ENCODE peak calls at places on chromosomes 7 and 10, in six cellular contexts. S, C, R, D, L and W are unnamed samples. For H3K9me3, the result is how much of the 10 kb centered on the place peaks cover.

GRCh38 chr10:77967611-77968022 is 41.1 kb upstream of the DLG5 start:
- DNase-seq in S (no peak), C (no peak), R (no peak), D (peak), L (no peak), W (no peak)

GRCh38 chr7:83410989-83411591 is 237.8 kb downstream of the SEMA3E start:
- DNase-seq in S (no peak), C (no peak), R (peak), D (peak), L (no peak), W (no peak)

GRCh38 chr7:147197006-147197405 is 1080.4 kb downstream of the CNTNAP2 start:
- DNase-seq in S (no peak), C (peak), R (no peak), D (no peak), L (no peak), W (no peak)

GRCh38 chr10:112126901-112127300 is 56.7 kb downstream of the GPAM start:
- DNase-seq in S (no peak), C (no peak), R (no peak), D (no peak), L (no peak), W (no peak)

GRCh38 chr7:108525327-108525984 is 479 bp downstream of the PNPLA8 start:
- DNase-seq in S (peak), C (peak), R (peak), D (peak), L (no peak), W (no peak)

GRCh38 chr7:158325530-158326381 is 261.9 kb downstream of the PTPRN2 start:
- DNase-seq in S (no peak), C (peak), R (no peak), D (peak), L (no peak), W (peak)

GRCh38 chr7:120168066-120168465 is 104.9 kb upstream of the KCND2 start:
- DNase-seq in S (no peak), C (no peak), R (peak), D (no peak), L (no peak), W (no peak)

GRCh38 chr10:57754803-57755202 is 512.9 kb downstream of the IPMK start:
- DNase-seq in S (no peak), C (no peak), R (no peak), D (no peak), L (no peak), W (no peak)

GRCh38 chr7:50660040-50660829 is 95.0 kb upstream of the DDC start:
- DNase-seq in S (no peak), C (no peak), R (no peak), D (no peak), L (no peak), W (peak)

GRCh38 chr7:44884553-44885393 is 557 bp downstream of the PURB start:
- DNase-seq in S (peak), C (peak), R (peak), D (peak), L (peak), W (peak)

GRCh38 chr10:43707755-43708154 is 59.1 kb upstream of the ZNF32 start:
- DNase-seq in S (no peak), C (no peak), R (no peak), D (peak), L (no peak), W (no peak)

GRCh38 chr7:140672382-140673062 is at the start of gene ADCK2:
- DNase-seq in S (peak), C (peak), R (no peak), D (peak), L (peak), W (peak)

GRCh38 chr7:135372222-135372621 is 137.7 kb downstream of the CNOT4 start:
- DNase-seq in S (no peak), C (no peak), R (no peak), D (no peak), L (no peak), W (no peak)

GRCh38 chr7:303425-303824 is 13.5 kb downstream of the FOXL3 start:
- DNase-seq in S (no peak), C (no peak), R (no peak), D (no peak), L (no peak), W (no peak)

GRCh38 chr7:98151884-98152283 is 45.2 kb downstream of the LMTK2 start:
- DNase-seq in S (no peak), C (no peak), R (no peak), D (peak), L (no peak), W (no peak)

GRCh38 chr7:24778543-24779282 is 21.4 kb upstream of the GSDME start:
- DNase-seq in S (no peak), C (peak), R (peak), D (no peak), L (no peak), W (peak)

GRCh38 chr10:89663144-89663543 is 18.1 kb upstream of the PANK1 start:
- DNase-seq in S (no peak), C (no peak), R (no peak), D (no peak), L (no peak), W (no peak)

GRCh38 chr7:105149827-105150226 is 135.8 kb downstream of the KMT2E start:
- DNase-seq in S (no peak), C (no peak), R (peak), D (no peak), L (no peak), W (no peak)

GRCh38 chr7:128000854-128001265 is 30.4 kb downstream of the LRRC4 start:
- DNase-seq in S (no peak), C (no peak), R (no peak), D (no peak), L (no peak), W (no peak)

GRCh38 chr10:69090687-69091450 is 3.0 kb downstream of the SRGN start:
- DNase-seq in S (no peak), C (no peak), R (no peak), D (no peak), L (no peak), W (no peak)

GRCh38 chr7:147173883-147174282 is 1057.3 kb downstream of the CNTNAP2 start:
- DNase-seq in S (no peak), C (no peak), R (no peak), D (no peak), L (no peak), W (no peak)

GRCh38 chr10:26215923-26216576 is 524 bp upstream of the GAD2 start:
- DNase-seq in S (no peak), C (peak), R (no peak), D (peak), L (no peak), W (no peak)

GRCh38 chr7:6495597-6496262 is 48.0 kb upstream of the DAGLB start:
- DNase-seq in S (no peak), C (no peak), R (peak), D (no peak), L (no peak), W (no peak)

GRCh38 chr10:63068246-63068645 is 64.9 kb upstream of the NRBF2 start:
- DNase-seq in S (no peak), C (no peak), R (no peak), D (no peak), L (no peak), W (no peak)

GRCh38 chr7:39712746-39713145 is 89.4 kb downstream of the RALA start:
- DNase-seq in S (no peak), C (no peak), R (no peak), D (no peak), L (no peak), W (no peak)

GRCh38 chr7:142790056-142790455 is 19.3 kb downstream of the PRSS2 start:
- DNase-seq in S (no peak), C (no peak), R (no peak), D (no peak), L (no peak), W (no peak)

DNA sequence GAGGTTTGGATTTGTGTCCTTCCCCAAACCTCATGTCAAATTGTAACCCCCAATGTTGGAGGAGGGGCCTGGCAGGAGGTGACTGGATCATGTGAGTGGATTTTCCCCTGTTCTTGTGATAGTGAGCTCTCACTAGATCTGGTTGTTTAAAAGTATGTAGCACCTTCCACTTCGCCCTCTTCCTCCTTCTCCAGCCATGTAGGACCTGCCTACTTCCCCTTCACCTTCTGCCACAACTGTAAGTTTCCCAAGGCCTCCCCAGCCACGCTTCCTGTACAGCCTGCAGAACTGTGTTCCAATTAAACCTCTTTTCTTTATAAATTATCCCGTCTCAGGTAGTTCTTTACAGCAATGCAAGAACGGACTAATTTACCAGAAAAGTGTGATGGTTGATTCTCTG is 113.8 kb downstream of the FAM107B start:
- DNase-seq in S (no peak), C (no peak), R (no peak), D (no peak), L (no peak), W (no peak)
- H3K9me3 ChIP-seq in S (under half), C (under half), R (under half), D (under half), L (under half), W (under half)

GRCh38 chr7:18497800-18498199 is 2.3 kb downstream of the HDAC9 start:
- DNase-seq in S (no peak), C (no peak), R (no peak), D (no peak), L (no peak), W (no peak)

GRCh38 chr7:18495412-18496335 is at the start of gene HDAC9:
- DNase-seq in S (no peak), C (peak), R (peak), D (peak), L (no peak), W (no peak)

GRCh38 chr7:18498327-18498726 is 2.8 kb downstream of the HDAC9 start:
- DNase-seq in S (no peak), C (no peak), R (no peak), D (no peak), L (no peak), W (no peak)

GRCh38 chr7:18496336-18496700 is 769 bp downstream of the HDAC9 start:
- DNase-seq in S (no peak), C (no peak), R (no peak), D (no peak), L (no peak), W (no peak)

DNA sequence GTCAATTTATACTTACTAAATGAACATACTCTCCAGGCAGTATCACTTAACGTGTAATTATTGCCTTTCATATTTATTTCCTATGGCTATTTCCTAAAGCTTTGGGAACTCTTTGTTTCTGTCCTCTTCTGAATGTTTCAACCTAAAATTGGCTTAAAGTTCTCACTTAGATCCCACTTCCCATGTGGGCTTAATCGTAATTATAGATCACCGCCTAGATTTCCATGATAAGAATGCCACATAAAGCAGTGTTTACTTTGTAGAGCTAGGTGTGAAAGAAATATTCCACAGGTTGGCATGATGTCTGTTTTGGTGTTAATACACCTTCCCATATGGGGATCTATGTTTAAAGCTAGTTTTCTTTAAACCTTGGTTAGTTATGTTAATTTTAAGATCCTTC is 1.5 kb downstream of the HDAC9 start:
- DNase-seq in S (no peak), C (no peak), R (no peak), D (no peak), L (no peak), W (no peak)
- H3K4me3 ChIP-seq in S (no peak), C (no peak), R (no peak), D (peak), L (no peak), W (no peak)

GRCh38 chr10:130411496-130412070 is 275.4 kb downstream of the GLRX3 start:
- DNase-seq in S (no peak), C (no peak), R (no peak), D (no peak), L (no peak), W (no peak)
- H3K9me3 ChIP-seq in S (under half), C (under half), R (under half), D (under half), L (under half), W (under half)

GRCh38 chr7:27183682-27184341 is 1.2 kb downstream of the HOXA11 start:
- DNase-seq in S (no peak), C (no peak), R (no peak), D (peak), L (no peak), W (no peak)
- H3K4me3 ChIP-seq in S (peak), C (peak), R (peak), D (no peak), L (no peak), W (peak)

GRCh38 chr10:35274511-35275060 is 61.7 kb upstream of the CCNY start:
- DNase-seq in S (no peak), C (no peak), R (no peak), D (no peak), L (no peak), W (no peak)

GRCh38 chr10:35271086-35271834 is 65.0 kb upstream of the CCNY start:
- DNase-seq in S (no peak), C (no peak), R (no peak), D (peak), L (no peak), W (no peak)

GRCh38 chr10:35276918-35277317 is 59.4 kb upstream of the CCNY start:
- DNase-seq in S (no peak), C (no peak), R (no peak), D (no peak), L (no peak), W (no peak)
- H3K9me3 ChIP-seq in S (under half), C (under half), R (under half), D (under half), L (under half), W (under half)

GRCh38 chr10:61052469-61053205 is 108.7 kb upstream of the RHOBTB1 start:
- DNase-seq in S (no peak), C (no peak), R (no peak), D (no peak), L (no peak), W (no peak)
- H3K4me3 ChIP-seq in S (no peak), C (no peak), R (no peak), D (no peak), L (no peak), W (no peak)

GRCh38 chr10:49360271-49361177 is 35.4 kb downstream of the DRGX start:
- DNase-seq in S (no peak), C (no peak), R (no peak), D (no peak), L (no peak), W (no peak)

GRCh38 chr10:49361735-49362568 is 33.9 kb downstream of the DRGX start:
- DNase-seq in S (no peak), C (no peak), R (no peak), D (no peak), L (no peak), W (no peak)

GRCh38 chr10:49357895-49358294 is 38.0 kb downstream of the DRGX start:
- DNase-seq in S (no peak), C (no peak), R (no peak), D (no peak), L (no peak), W (no peak)

GRCh38 chr10:49361178-49361554 is 34.7 kb downstream of the DRGX start:
- DNase-seq in S (no peak), C (no peak), R (no peak), D (no peak), L (no peak), W (no peak)

DNA sequence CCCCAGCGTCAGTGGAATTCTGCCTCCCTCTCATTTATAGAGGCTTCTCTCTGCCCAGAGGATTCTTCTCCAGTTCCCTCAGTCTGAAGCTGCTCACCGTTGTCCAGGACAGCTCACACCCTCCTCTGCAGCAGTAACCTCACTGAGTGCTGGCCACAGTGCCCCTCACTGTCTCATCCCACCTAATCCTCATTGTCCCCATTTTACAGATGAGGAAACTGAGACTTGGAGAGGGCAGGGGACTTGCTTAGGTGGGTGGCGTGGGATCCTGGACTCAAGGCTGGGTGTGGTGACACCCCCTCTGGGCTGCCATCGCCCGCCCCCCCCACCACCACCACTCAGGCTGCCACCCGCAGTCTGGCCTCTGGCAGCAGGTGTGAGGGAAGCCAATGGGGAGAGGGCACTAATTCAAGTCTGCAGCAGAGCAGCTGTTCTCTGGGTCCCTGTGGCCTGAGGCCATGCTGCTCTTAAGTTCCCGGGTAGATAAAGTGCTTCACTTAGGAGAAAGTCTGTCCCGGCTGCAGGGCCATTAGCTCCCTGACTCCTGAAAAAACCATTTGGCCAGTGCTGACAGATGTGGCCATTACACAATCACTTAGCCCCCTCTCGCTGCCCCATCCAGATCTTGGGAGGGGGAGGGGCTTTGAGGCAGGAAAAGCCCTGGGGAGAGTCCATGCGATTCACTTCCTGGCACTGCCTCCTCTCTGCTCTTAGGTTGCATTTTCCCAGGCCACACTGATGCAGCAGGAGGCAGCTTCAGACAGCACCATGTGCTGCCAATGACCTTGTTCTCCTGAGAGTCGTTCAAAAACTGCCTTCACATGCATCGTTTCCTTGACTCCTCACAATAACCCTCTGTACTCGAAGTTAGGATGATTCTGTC is 36.3 kb downstream of the DRGX start:
- DNase-seq in S (no peak), C (peak), R (peak), D (no peak), L (no peak), W (no peak)
- H3K9me3 ChIP-seq in S (under half), C (under half), R (under half), D (under half), L (under half), W (under half)

DNA sequence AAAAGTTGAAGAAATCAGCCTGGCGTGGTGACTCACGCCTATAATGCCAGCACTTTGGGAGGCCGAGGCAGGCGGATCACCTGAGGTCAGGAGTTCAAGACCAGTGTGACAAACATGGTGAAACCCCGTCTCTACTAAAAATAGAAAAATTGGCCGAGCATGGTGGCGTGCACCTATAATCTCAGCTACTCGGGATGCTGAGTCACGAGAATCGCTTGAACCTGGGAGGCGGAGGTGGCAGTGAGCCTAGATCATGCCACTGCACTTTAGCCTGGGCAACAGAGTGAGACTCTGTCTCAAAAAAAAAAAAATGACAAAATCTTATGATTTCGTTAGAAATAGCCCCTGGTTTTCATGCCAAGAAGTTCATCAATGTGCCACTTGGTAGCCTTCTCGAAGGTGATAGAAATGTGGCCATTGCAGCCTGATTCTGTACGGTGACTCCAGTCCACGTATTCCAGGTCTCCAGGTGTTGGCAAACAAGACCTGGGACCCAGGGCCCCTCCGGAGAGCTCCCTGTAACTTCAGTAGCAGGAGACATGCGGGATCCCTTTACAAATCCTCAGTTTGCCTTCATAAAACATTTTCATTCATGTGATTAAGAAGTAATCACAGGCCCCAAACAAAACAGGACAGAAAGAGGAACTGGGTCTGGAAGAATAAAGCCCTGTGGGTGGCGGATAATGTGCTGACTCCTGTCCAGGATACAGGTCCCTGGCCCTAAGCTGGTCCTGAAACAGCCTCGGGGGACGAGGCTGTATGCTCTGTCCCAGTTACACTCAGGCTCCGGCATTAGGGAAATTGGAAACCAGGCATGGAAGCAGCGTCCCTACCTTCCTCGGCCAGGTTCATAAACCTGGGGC is 207.3 kb upstream of the SH2B2 start:
- DNase-seq in S (no peak), C (no peak), R (no peak), D (peak), L (no peak), W (no peak)
- H3K4me3 ChIP-seq in S (no peak), C (no peak), R (no peak), D (peak), L (no peak), W (no peak)

DNA sequence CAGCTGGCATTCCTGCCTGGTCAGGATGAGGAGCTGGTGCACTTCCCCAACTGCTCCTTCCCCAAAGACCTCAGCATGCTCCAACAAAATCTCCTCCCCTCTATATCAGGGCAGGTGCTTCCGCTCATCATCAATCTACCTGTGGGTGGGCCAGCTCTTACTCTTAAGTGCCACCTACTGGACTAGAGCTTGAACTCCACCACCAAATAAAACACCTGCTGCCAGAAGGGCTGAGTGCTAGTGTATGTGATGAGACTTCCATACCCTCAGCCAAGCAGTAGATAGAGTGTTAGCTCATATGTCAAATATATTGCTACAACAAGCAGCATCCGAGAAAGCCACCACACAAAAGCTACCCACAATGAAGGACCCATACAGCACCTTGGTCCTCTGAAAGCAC is 264.3 kb downstream of the RNLS start:
- DNase-seq in S (no peak), C (no peak), R (no peak), D (no peak), L (no peak), W (no peak)
- H3K9me3 ChIP-seq in S (under half), C (under half), R (under half), D (under half), L (under half), W (under half)